ENCODE peak calls at places on chromosomes 13 and 19, in nine cellular contexts. J, Z, B, E, W, V, P, N and Q are unnamed samples. For H3K4me1, the result is how much of the 10 kb centered on the place peaks cover.

GRCh38 chr13:43085545-43085944 is 62.2 kb downstream of the DNAJC15 start:
- DNase-seq in W (no peak), J (no peak), Z (no peak), E (no peak), V (no peak), B (no peak), P (no peak), N (no peak), Q (no peak)

GRCh38 chr19:5719274-5719960 is 529 bp downstream of the LONP1 start:
- DNase-seq in W (no peak), P (no peak), V (no peak), Z (peak), E (no peak), N (peak), J (no peak), B (no peak), Q (peak)

GRCh38 chr19:5330307-5330720 is 10.3 kb downstream of the PTPRS start:
- DNase-seq in J (no peak), E (no peak), P (no peak), B (no peak), V (no peak), W (no peak), N (no peak), Z (no peak), Q (no peak)

GRCh38 chr19:23882493-23882892 is 32.2 kb upstream of the ZNF726 start:
- DNase-seq in V (peak), Z (no peak), E (no peak), P (no peak), N (no peak), J (no peak), B (no peak), W (no peak), Q (no peak)

GRCh38 chr19:33374406-33374703 is 846 bp downstream of the CEBPG start:
- DNase-seq in N (no peak), Z (no peak), J (no peak), E (no peak), B (no peak), V (no peak), W (no peak), P (peak), Q (no peak)

GRCh38 chr19:7868671-7869452 is 5.3 kb downstream of the PRR36 start:
- DNase-seq in V (peak), W (peak), N (peak), J (peak), P (no peak), B (peak), E (peak), Z (peak), Q (peak)

GRCh38 chr13:106858910-106859309 is 291.0 kb upstream of the ARGLU1 start:
- DNase-seq in J (no peak), Z (no peak), B (no peak), E (no peak), V (no peak), W (no peak), P (no peak), N (no peak), Q (no peak)

GRCh38 chr13:70849267-70849666 is 741.0 kb upstream of the KLHL1 start:
- DNase-seq in J (no peak), W (no peak), N (no peak), Z (no peak), B (no peak), V (no peak), P (no peak), E (no peak), Q (no peak)

GRCh38 chr19:52942371-52943133 is 19.3 kb upstream of the ZNF888 start:
- DNase-seq in J (peak), B (peak), P (peak), W (peak), V (peak), E (peak), Z (peak), N (peak), Q (peak)

GRCh38 chr13:44903596-44903995 is 85.7 kb downstream of the NUFIP1 start:
- DNase-seq in B (peak), Z (peak), E (peak), W (peak), J (peak), V (no peak), N (peak), P (no peak), Q (peak)

GRCh38 chr13:112588490-112589297 is 741 bp upstream of the TUBGCP3 start:
- DNase-seq in J (no peak), N (no peak), Z (no peak), B (no peak), W (no peak), P (no peak), E (no peak), V (no peak), Q (no peak)

GRCh38 chr13:29713841-29714240 is 118.4 kb upstream of the SLC7A1 start:
- DNase-seq in P (no peak), E (no peak), Z (no peak), N (no peak), B (no peak), V (no peak), W (no peak), J (no peak), Q (no peak)

GRCh38 chr19:37855098-37855497 is 51.3 kb downstream of the WDR87 start:
- DNase-seq in N (peak), B (peak), P (peak), J (peak), E (peak), V (no peak), W (peak), Z (peak), Q (peak)

GRCh38 chr13:111587249-111587648 is 266.8 kb downstream of the TEX29 start:
- DNase-seq in V (no peak), W (no peak), B (no peak), Z (no peak), J (no peak), E (no peak), P (no peak), N (no peak), Q (no peak)

GRCh38 chr13:100710176-100710575 is 35.6 kb upstream of the TMTC4 start:
- DNase-seq in V (no peak), B (no peak), P (no peak), N (no peak), J (no peak), E (no peak), Z (no peak), W (no peak), Q (no peak)

GRCh38 chr19:54179921-54180452 is 7.0 kb upstream of the TMC4 start:
- DNase-seq in V (peak), E (no peak), W (no peak), J (no peak), Z (peak), N (peak), P (peak), B (no peak), Q (peak)

GRCh38 chr13:105340061-105340606 is 1195.3 kb downstream of the EFNB2 start:
- DNase-seq in E (no peak), B (no peak), V (no peak), P (peak), Z (no peak), W (no peak), J (no peak), N (no peak), Q (no peak)

GRCh38 chr13:44197791-44198770 is 175.5 kb upstream of the SERP2 start:
- DNase-seq in V (no peak), N (no peak), B (no peak), J (no peak), W (no peak), Z (peak), P (no peak), E (no peak), Q (no peak)

GRCh38 chr13:40352385-40352778 is 314.1 kb downstream of the FOXO1 start:
- DNase-seq in B (no peak), V (no peak), N (no peak), Z (peak), P (no peak), W (no peak), E (peak), J (no peak), Q (no peak)

GRCh38 chr13:110648848-110649421 is 33.6 kb downstream of the NAXD start:
- DNase-seq in J (no peak), Z (no peak), B (no peak), V (no peak), N (no peak), W (no peak), E (no peak), P (no peak), Q (no peak)

GRCh38 chr19:40358773-40359172 is 10.3 kb downstream of the PLD3 start:
- DNase-seq in V (no peak), W (no peak), B (peak), Z (no peak), E (no peak), J (no peak), P (no peak), N (peak), Q (no peak)

GRCh38 chr13:80841346-80841882 is 500.5 kb upstream of the SPRY2 start:
- DNase-seq in J (no peak), B (no peak), N (no peak), V (no peak), P (no peak), Z (no peak), W (no peak), E (no peak), Q (no peak)

DNA sequence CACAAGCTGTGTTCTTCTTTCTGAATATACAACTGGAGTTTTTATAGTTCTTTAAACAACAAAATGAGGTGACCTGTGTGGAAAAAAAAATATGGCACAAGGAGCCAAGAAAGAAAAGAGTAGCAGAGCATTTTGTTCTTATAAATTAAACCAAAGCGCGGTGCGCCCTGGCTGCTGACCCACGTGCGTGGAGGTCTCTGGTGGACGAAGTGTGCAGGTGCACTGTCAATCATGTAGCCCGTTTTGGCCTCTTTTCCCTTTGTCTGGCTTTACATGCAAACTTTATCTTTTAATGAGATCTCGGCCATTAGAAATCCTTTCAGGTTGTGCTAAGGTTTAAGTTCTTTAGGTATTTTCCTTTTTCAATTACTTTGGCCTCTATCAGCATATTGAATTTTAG is 443.8 kb upstream of the SLC10A2 start:
- DNase-seq in E (no peak), V (no peak), P (peak), Z (no peak), J (no peak), W (no peak), N (no peak), B (no peak), Q (no peak)
- H3K4me1 ChIP-seq in E (under half), V (under half), P (under half), Z (under half), J (under half), W (under half), N (under half), B (under half), Q (under half)

GRCh38 chr13:97272526-97272925 is 50.4 kb downstream of the MBNL2 start:
- DNase-seq in P (no peak), E (no peak), W (no peak), N (no peak), V (no peak), B (no peak), J (no peak), Z (no peak), Q (no peak)

GRCh38 chr13:97275265-97275664 is 53.1 kb downstream of the MBNL2 start:
- DNase-seq in J (peak), B (no peak), V (peak), W (peak), Z (no peak), P (no peak), E (no peak), N (no peak), Q (no peak)

GRCh38 chr13:97274782-97275252 is 52.7 kb downstream of the MBNL2 start:
- DNase-seq in B (no peak), P (no peak), V (peak), Z (no peak), E (no peak), J (no peak), N (no peak), W (no peak), Q (no peak)

GRCh38 chr13:97275775-97276501 is 53.8 kb downstream of the MBNL2 start:
- DNase-seq in W (no peak), P (no peak), E (no peak), B (no peak), N (no peak), V (no peak), Z (no peak), J (no peak), Q (no peak)

DNA sequence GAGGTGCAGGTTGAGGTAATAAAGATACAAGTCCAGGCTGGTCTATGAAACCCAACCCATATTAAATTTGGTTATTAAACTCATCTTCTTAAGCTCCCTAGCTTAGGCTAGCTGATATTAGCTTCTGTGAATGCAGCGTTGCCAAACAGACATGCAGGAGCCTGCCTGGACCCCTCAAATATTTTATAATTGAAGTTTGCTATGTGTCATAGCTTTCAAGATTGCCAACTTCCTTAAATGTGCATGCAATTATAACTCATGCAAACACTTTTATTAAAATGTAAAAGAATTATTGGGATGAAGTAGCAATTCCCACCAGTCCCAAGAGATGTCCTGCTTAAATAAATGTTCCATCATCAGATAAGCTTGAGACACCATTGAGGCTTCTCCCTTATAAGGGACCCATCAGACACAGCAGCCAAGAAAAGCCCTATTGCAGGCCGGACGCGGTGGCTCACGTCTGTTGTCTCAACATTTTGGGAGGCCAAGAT is 51.3 kb downstream of the MBNL2 start:
- DNase-seq in J (no peak), W (no peak), E (no peak), V (no peak), P (no peak), B (no peak), Z (no peak), N (no peak), Q (no peak)
- H3K4me1 ChIP-seq in J (half or more), W (under half), E (half or more), V (half or more), P (under half), B (under half), Z (under half), N (under half), Q (half or more)

GRCh38 chr19:11580665-11581418 is 3.4 kb upstream of the ACP5 start:
- DNase-seq in B (no peak), V (no peak), W (no peak), N (no peak), J (no peak), P (no peak), Z (no peak), E (no peak), Q (no peak)
- H3K4me1 ChIP-seq in B (under half), V (under half), W (under half), N (under half), J (under half), P (under half), Z (under half), E (under half), Q (half or more)

GRCh38 chr19:6791237-6791636 is 18.7 kb downstream of the VAV1 start:
- DNase-seq in B (no peak), Z (no peak), J (no peak), E (no peak), N (no peak), P (no peak), V (no peak), W (no peak), Q (no peak)

GRCh38 chr19:6788896-6789295 is 16.4 kb downstream of the VAV1 start:
- DNase-seq in N (no peak), Z (no peak), V (no peak), E (no peak), B (no peak), W (no peak), J (no peak), P (no peak), Q (no peak)

GRCh38 chr19:6790194-6791128 is 18.0 kb downstream of the VAV1 start:
- DNase-seq in V (no peak), W (no peak), E (no peak), J (no peak), Z (no peak), P (no peak), B (no peak), N (no peak), Q (no peak)

DNA sequence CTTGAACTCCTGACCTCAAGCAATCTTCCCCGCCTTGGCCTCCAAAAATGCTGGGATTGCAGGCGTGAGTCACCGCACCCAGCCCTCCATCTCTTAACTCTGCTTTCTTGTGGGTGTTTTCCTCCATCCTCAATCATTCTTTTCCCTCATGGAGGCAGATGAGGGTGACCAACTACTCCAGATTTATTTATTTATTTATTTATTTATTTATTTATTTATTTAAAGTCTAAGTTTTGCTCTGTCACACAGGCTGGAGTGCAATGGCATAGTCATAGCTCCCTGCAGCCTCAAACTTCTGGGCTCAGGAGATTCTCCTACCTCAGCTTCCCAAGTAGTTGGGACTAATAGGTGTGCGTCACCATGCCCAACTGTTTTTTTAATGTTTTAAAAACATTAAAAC is 14.9 kb downstream of the VAV1 start:
- DNase-seq in J (no peak), W (no peak), E (no peak), V (no peak), Z (no peak), B (no peak), P (no peak), N (no peak), Q (no peak)
- H3K4me1 ChIP-seq in J (under half), W (under half), E (under half), V (under half), Z (under half), B (under half), P (under half), N (under half), Q (under half)

GRCh38 chr13:99258210-99258860 is at the start of gene GPR18:
- DNase-seq in B (peak), Z (no peak), E (no peak), P (no peak), N (no peak), J (no peak), W (no peak), V (no peak), Q (no peak)

GRCh38 chr13:99260216-99260615 is 2.0 kb upstream of the GPR18 start:
- DNase-seq in P (no peak), N (no peak), B (no peak), J (no peak), E (no peak), W (no peak), V (no peak), Z (no peak), Q (no peak)

GRCh38 chr13:99261040-99261439 is 2.9 kb upstream of the GPR18 start:
- DNase-seq in J (no peak), P (peak), W (no peak), Z (no peak), E (no peak), B (no peak), N (no peak), V (peak), Q (no peak)

GRCh38 chr13:99257291-99257690 is 888 bp downstream of the GPR18 start:
- DNase-seq in P (no peak), Z (no peak), B (no peak), N (no peak), J (no peak), V (no peak), E (no peak), W (no peak), Q (no peak)

DNA sequence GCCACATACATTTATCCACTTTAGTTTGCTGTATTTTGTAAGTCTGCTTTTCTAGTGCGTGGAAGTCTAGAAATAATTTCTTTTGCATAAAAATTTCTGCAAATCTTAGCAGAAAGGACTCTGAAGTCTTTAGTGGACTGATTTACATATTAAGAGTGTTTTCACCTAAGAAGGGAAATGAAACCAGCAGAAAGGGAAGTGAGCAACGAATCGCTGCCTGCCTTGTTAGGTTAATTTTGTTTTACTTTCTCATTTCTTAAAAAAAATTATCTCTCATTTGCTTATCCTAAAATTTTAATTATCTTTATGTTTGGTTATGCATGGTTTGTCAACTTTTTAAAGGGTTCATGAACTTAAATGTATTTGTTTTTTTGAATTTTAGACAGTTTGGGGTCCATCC is 767 bp upstream of the GPR18 start:
- DNase-seq in N (no peak), J (no peak), Z (no peak), B (no peak), P (no peak), V (no peak), W (no peak), E (no peak), Q (no peak)
- H3K4me1 ChIP-seq in N (under half), J (under half), Z (under half), B (under half), P (under half), V (under half), W (under half), E (under half), Q (under half)

DNA sequence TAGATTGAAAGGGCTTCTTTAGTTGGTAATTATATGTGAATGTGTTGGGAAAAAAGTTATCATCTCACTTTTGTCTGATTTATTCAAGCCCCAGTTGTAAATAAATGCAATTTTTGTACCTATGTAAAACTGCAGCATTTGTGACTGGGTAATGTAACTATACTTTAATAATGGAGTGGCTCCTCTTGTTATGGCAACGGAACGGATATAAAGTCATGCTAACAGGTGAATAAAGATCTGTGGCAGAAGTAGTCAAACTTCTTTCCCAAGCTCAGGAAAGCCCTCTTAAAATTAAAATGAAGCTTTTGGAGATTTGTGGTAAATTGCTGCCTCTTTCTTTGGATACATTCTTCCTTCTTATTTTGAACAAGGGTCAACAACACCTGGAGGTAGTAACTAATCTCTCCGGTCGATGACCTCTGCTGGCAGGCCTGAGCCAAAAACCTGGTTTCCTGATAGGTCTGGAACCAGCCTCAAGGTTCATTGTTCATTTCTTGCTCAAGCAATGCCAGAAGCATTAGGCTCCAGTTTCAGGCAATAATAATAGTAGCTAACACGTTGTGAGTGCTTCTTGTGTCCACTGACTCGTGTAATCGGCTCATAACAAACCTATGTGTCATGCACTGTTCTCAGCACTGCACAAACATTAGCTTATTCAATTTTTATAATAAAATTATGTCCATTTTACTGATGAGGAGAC is 313.4 kb upstream of the DACH1 start:
- DNase-seq in Z (no peak), W (no peak), N (no peak), B (no peak), V (no peak), E (no peak), P (no peak), J (no peak), Q (no peak)
- H3K4me1 ChIP-seq in Z (under half), W (under half), N (under half), B (under half), V (under half), E (under half), P (under half), J (under half), Q (under half)

DNA sequence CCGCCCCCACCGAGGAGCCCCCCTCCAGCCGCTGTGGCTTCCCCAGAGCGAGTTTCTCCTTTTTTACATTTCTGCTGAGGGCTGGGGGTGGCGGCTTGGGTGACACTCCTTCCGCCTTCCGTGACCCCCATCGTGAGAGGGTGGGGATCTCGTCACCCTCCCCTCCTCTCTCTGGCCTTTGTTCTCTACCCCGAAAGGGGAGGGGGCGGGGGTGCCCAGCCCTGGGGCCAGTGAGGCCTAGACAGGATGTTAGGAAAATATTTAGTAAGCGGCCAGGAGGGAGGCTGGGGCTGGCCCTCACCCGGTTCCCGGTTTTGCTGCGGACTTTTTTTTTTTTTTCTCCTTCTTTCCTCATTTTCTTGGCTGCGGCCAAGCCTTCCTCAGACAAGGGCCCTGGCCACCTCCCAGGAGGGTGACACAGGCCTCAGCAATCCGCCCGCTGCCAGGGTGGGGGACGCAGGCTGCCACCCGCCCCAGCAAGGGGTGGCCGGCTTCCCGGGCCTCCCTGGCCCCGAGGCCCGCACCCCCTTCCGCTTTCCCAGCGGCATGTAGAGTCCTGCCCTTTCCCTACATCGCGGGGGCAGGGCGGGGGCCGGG is 3.9 kb downstream of the MIDN start:
- DNase-seq in E (peak), J (peak), P (peak), N (peak), V (no peak), W (peak), Z (peak), B (peak), Q (peak)
- H3K4me1 ChIP-seq in E (half or more), J (half or more), P (under half), N (under half), V (under half), W (half or more), Z (under half), B (under half), Q (half or more)